ENCODE peak calls at places on chromosomes 2 and 18, in ten cellular contexts. M is DMS 273 treated with DMSO at 0.1 percent for 48 hours; X is T follicular helper cell; R is WTC11; O is activated T-helper 1 cell treated with Interleukin-2 at 50 U/mL for 16 hours; H is SJSA1; B is anterior cingulate cortex; D is stromal cell of bone marrow; Y is NCI-H1105; U is activated naive CD8-positive, alpha-beta T cell treated with anti-CD3 and anti-CD28 coated beads, Interleukin-2, amount 10 ng/mL, durations not matched to agents 7 days and 5 days. G is an unnamed sample.

GRCh38 chr2:31312898-31313297 is 78.9 kb downstream of the EHD3 start:
- DNase-seq in M (no peak), X (no peak), R (no peak), O (no peak), H (no peak), B (no peak), D (no peak), Y (no peak), U (no peak), G (no peak)

GRCh38 chr2:38074775-38075435 is 1.0 kb downstream of the CYP1B1 start:
- DNase-seq in M (no peak), X (no peak), R (peak), O (no peak), H (no peak), B (no peak), D (no peak), Y (no peak), U (peak), G (peak)

GRCh38 chr2:38750011-38750792 is 959 bp downstream of the SRSF7 start:
- DNase-seq in M (no peak), X (peak), R (peak), O (peak), H (no peak), B (no peak), D (peak), Y (peak), U (peak), G (peak)

GRCh38 chr2:145729993-145730770 is 1210.3 kb upstream of the ZEB2 start:
- DNase-seq in M (peak), X (no peak), R (no peak), O (no peak), H (no peak), B (no peak), D (no peak), Y (no peak), U (no peak), G (no peak)

GRCh38 chr2:18626256-18626668 is 36.9 kb upstream of the NT5C1B start:
- DNase-seq in M (no peak), X (no peak), R (no peak), O (no peak), H (no peak), B (no peak), D (no peak), Y (no peak), U (no peak), G (no peak)

GRCh38 chr2:236904389-236905263 is 181.1 kb upstream of the COPS8 start:
- DNase-seq in M (no peak), X (no peak), R (no peak), O (no peak), H (no peak), B (no peak), D (peak), Y (no peak), U (no peak), G (no peak)

GRCh38 chr2:101120124-101120996 is 30.8 kb downstream of the TBC1D8 start:
- DNase-seq in M (no peak), X (no peak), R (no peak), O (no peak), H (peak), B (no peak), D (peak), Y (no peak), U (no peak), G (no peak)

GRCh38 chr2:174003635-174004310 is 38.6 kb upstream of the SP3 start:
- DNase-seq in M (no peak), X (no peak), R (peak), O (no peak), H (no peak), B (no peak), D (no peak), Y (no peak), U (no peak), G (no peak)

GRCh38 chr2:149526689-149527088 is 60.9 kb downstream of the MMADHC start:
- DNase-seq in M (no peak), X (no peak), R (no peak), O (no peak), H (no peak), B (no peak), D (no peak), Y (no peak), U (no peak), G (no peak)

GRCh38 chr2:180056367-180057118 is 49.4 kb upstream of the CWC22 start:
- DNase-seq in M (no peak), X (no peak), R (peak), O (no peak), H (no peak), B (no peak), D (no peak), Y (no peak), U (no peak), G (no peak)

GRCh38 chr2:190267302-190267701 is 52.3 kb downstream of the HIBCH start:
- DNase-seq in M (no peak), X (no peak), R (no peak), O (no peak), H (peak), B (no peak), D (peak), Y (no peak), U (no peak), G (no peak)

GRCh38 chr2:203858176-203858575 is 9.4 kb upstream of the CTLA4 start:
- DNase-seq in M (no peak), X (no peak), R (no peak), O (no peak), H (no peak), B (no peak), D (no peak), Y (no peak), U (no peak), G (no peak)

GRCh38 chr2:164735309-164735919 is 106.2 kb downstream of the COBLL1 start:
- DNase-seq in M (no peak), X (no peak), R (no peak), O (no peak), H (no peak), B (no peak), D (no peak), Y (peak), U (no peak), G (no peak)

GRCh38 chr2:127105656-127106456 is 1.1 kb downstream of the BIN1 start:
- DNase-seq in M (no peak), X (no peak), R (peak), O (no peak), H (peak), B (peak), D (no peak), Y (no peak), U (peak), G (peak)

GRCh38 chr2:203718087-203718486 is 11.6 kb downstream of the CD28 start:
- DNase-seq in M (no peak), X (peak), R (no peak), O (no peak), H (no peak), B (no peak), D (no peak), Y (no peak), U (peak), G (no peak)

GRCh38 chr18:72700961-72701710 is 157.0 kb upstream of the CBLN2 start:
- DNase-seq in M (no peak), X (no peak), R (no peak), O (no peak), H (no peak), B (no peak), D (no peak), Y (peak), U (no peak), G (no peak)

GRCh38 chr2:1546023-1546591 is 132.8 kb downstream of the TPO start:
- DNase-seq in M (no peak), X (no peak), R (peak), O (no peak), H (peak), B (peak), D (peak), Y (peak), U (no peak), G (peak)

GRCh38 chr18:69250305-69251151 is 150.2 kb upstream of the DOK6 start:
- DNase-seq in M (peak), X (no peak), R (no peak), O (no peak), H (no peak), B (no peak), D (peak), Y (no peak), U (no peak), G (no peak)

GRCh38 chr2:183269956-183270355 is 145.7 kb downstream of the NUP35 start:
- DNase-seq in M (no peak), X (no peak), R (no peak), O (no peak), H (no peak), B (no peak), D (no peak), Y (no peak), U (no peak), G (no peak)

GRCh38 chr2:25912851-25913695 is 34.8 kb upstream of the ASXL2 start:
- DNase-seq in M (no peak), X (no peak), R (peak), O (no peak), H (peak), B (no peak), D (no peak), Y (no peak), U (no peak), G (no peak)

GRCh38 chr2:235719146-235719942 is 225.5 kb downstream of the AGAP1 start:
- DNase-seq in M (no peak), X (no peak), R (no peak), O (no peak), H (peak), B (no peak), D (no peak), Y (no peak), U (no peak), G (no peak)

GRCh38 chr18:9757851-9758587 is 49.9 kb downstream of the RAB31 start:
- DNase-seq in M (no peak), X (no peak), R (no peak), O (no peak), H (peak), B (no peak), D (peak), Y (no peak), U (no peak), G (no peak)

GRCh38 chr2:173991857-173992588 is 26.9 kb upstream of the SP3 start:
- DNase-seq in M (peak), X (no peak), R (no peak), O (no peak), H (no peak), B (no peak), D (peak), Y (no peak), U (no peak), G (no peak)

GRCh38 chr18:24427484-24427883 is 1.0 kb downstream of the IMPACT start:
- DNase-seq in M (no peak), X (no peak), R (no peak), O (no peak), H (no peak), B (no peak), D (no peak), Y (peak), U (no peak), G (no peak)

GRCh38 chr2:27075219-27075871 is 3.1 kb upstream of the EMILIN1 start:
- DNase-seq in M (peak), X (no peak), R (no peak), O (no peak), H (no peak), B (no peak), D (no peak), Y (peak), U (peak), G (no peak)

G was measured in neural crest cell.